ENCODE peak calls at places on chromosome 5, in four cellular contexts. One of them, this sample, is unnamed.

GRCh38 chr5:178453224-178453623 is 137.0 kb downstream of the COL23A1 start:
- DNase-seq in brain microvascular endothelial cell: peak
- DNase-seq in dorsolateral prefrontal cortex: no peak
- DNase-seq in adrenal gland: no peak
- DNase-seq in this sample: peak

GRCh38 chr5:5542654-5543053 is 120.2 kb downstream of the ICE1 start:
- DNase-seq in brain microvascular endothelial cell: no peak
- DNase-seq in dorsolateral prefrontal cortex: no peak
- DNase-seq in adrenal gland: no peak
- DNase-seq in this sample: no peak

GRCh38 chr5:68587181-68587580 is 371.6 kb downstream of the PIK3R1 start:
- DNase-seq in brain microvascular endothelial cell: no peak
- DNase-seq in dorsolateral prefrontal cortex: no peak
- DNase-seq in adrenal gland: no peak
- DNase-seq in this sample: no peak

GRCh38 chr5:15763754-15764153 is 263.8 kb downstream of the FBXL7 start:
- DNase-seq in brain microvascular endothelial cell: no peak
- DNase-seq in dorsolateral prefrontal cortex: no peak
- DNase-seq in adrenal gland: no peak
- DNase-seq in this sample: no peak

GRCh38 chr5:159449925-159450324 is 119.6 kb upstream of the IL12B start:
- DNase-seq in brain microvascular endothelial cell: no peak
- DNase-seq in dorsolateral prefrontal cortex: no peak
- DNase-seq in adrenal gland: peak
- DNase-seq in this sample: peak

GRCh38 chr5:126610163-126610562 is 9.4 kb downstream of the PHAX start:
- DNase-seq in brain microvascular endothelial cell: no peak
- DNase-seq in dorsolateral prefrontal cortex: no peak
- DNase-seq in adrenal gland: no peak
- DNase-seq in this sample: no peak

GRCh38 chr5:111942214-111942613 is 185.2 kb upstream of the NREP start:
- DNase-seq in brain microvascular endothelial cell: no peak
- DNase-seq in dorsolateral prefrontal cortex: no peak
- DNase-seq in adrenal gland: no peak
- DNase-seq in this sample: no peak

GRCh38 chr5:102715405-102715804 is 39.7 kb upstream of the PAM start:
- DNase-seq in brain microvascular endothelial cell: peak
- DNase-seq in dorsolateral prefrontal cortex: no peak
- DNase-seq in adrenal gland: no peak
- DNase-seq in this sample: peak

GRCh38 chr5:148425808-148426207 is 42.0 kb downstream of the FBXO38 start:
- DNase-seq in brain microvascular endothelial cell: peak
- DNase-seq in dorsolateral prefrontal cortex: no peak
- DNase-seq in adrenal gland: no peak
- DNase-seq in this sample: no peak

GRCh38 chr5:10474521-10475075 is 32.9 kb downstream of the ROPN1L start:
- DNase-seq in brain microvascular endothelial cell: no peak
- DNase-seq in dorsolateral prefrontal cortex: no peak
- DNase-seq in adrenal gland: no peak
- DNase-seq in this sample: peak

GRCh38 chr5:65475336-65475735 is 6.4 kb downstream of the ADAMTS6 start:
- DNase-seq in brain microvascular endothelial cell: no peak
- DNase-seq in dorsolateral prefrontal cortex: no peak
- DNase-seq in adrenal gland: no peak
- DNase-seq in this sample: no peak

GRCh38 chr5:1059884-1060263 is 51.3 kb downstream of the NKD2 start:
- DNase-seq in brain microvascular endothelial cell: no peak
- DNase-seq in dorsolateral prefrontal cortex: no peak
- DNase-seq in adrenal gland: no peak
- DNase-seq in this sample: no peak

GRCh38 chr5:164345173-164345572 is 839.8 kb downstream of the MAT2B start:
- DNase-seq in brain microvascular endothelial cell: no peak
- DNase-seq in dorsolateral prefrontal cortex: no peak
- DNase-seq in adrenal gland: no peak
- DNase-seq in this sample: peak

GRCh38 chr5:179731791-179732411 is 721 bp upstream of the MAML1 start:
- DNase-seq in brain microvascular endothelial cell: no peak
- DNase-seq in dorsolateral prefrontal cortex: no peak
- DNase-seq in adrenal gland: peak
- DNase-seq in this sample: no peak

GRCh38 chr5:121429761-121430160 is 421.9 kb upstream of the FTMT start:
- DNase-seq in brain microvascular endothelial cell: no peak
- DNase-seq in dorsolateral prefrontal cortex: no peak
- DNase-seq in adrenal gland: no peak
- DNase-seq in this sample: no peak

GRCh38 chr5:172377856-172378255 is 76.5 kb downstream of the SH3PXD2B start:
- DNase-seq in brain microvascular endothelial cell: no peak
- DNase-seq in dorsolateral prefrontal cortex: no peak
- DNase-seq in adrenal gland: no peak
- DNase-seq in this sample: no peak

GRCh38 chr5:102617857-102618187 is 119.0 kb upstream of the SLCO6A1 start:
- DNase-seq in brain microvascular endothelial cell: no peak
- DNase-seq in dorsolateral prefrontal cortex: no peak
- DNase-seq in adrenal gland: no peak
- DNase-seq in this sample: no peak

GRCh38 chr5:79436224-79436623 is 77.7 kb downstream of the HOMER1 start:
- DNase-seq in brain microvascular endothelial cell: peak
- DNase-seq in dorsolateral prefrontal cortex: no peak
- DNase-seq in adrenal gland: no peak
- DNase-seq in this sample: peak

GRCh38 chr5:94326579-94326978 is 291.8 kb downstream of the KIAA0825 start:
- DNase-seq in brain microvascular endothelial cell: no peak
- DNase-seq in dorsolateral prefrontal cortex: no peak
- DNase-seq in adrenal gland: no peak
- DNase-seq in this sample: no peak
- TF ChIP-seq CTCF in brain microvascular endothelial cell: no peak
- TF ChIP-seq CTCF in dorsolateral prefrontal cortex: no peak
- TF ChIP-seq CTCF in adrenal gland: no peak
- TF ChIP-seq CTCF in this sample: peak

GRCh38 chr5:52988335-52989024 is 672 bp upstream of the ITGA2 start:
- DNase-seq in brain microvascular endothelial cell: no peak
- DNase-seq in dorsolateral prefrontal cortex: no peak
- DNase-seq in adrenal gland: no peak
- DNase-seq in this sample: no peak
- H3K4me3 ChIP-seq in brain microvascular endothelial cell: peak
- H3K4me3 ChIP-seq in dorsolateral prefrontal cortex: peak
- H3K4me3 ChIP-seq in adrenal gland: peak
- H3K4me3 ChIP-seq in this sample: peak

GRCh38 chr5:53917095-53917494 is 356.7 kb downstream of the NDUFS4 start:
- DNase-seq in brain microvascular endothelial cell: peak
- DNase-seq in dorsolateral prefrontal cortex: no peak
- DNase-seq in adrenal gland: no peak
- DNase-seq in this sample: peak
- TF ChIP-seq CTCF in brain microvascular endothelial cell: peak
- TF ChIP-seq CTCF in dorsolateral prefrontal cortex: no peak
- TF ChIP-seq CTCF in adrenal gland: no peak
- TF ChIP-seq CTCF in this sample: peak

GRCh38 chr5:54520940-54521339 is 3.4 kb downstream of the SNX18 start:
- DNase-seq in brain microvascular endothelial cell: no peak
- DNase-seq in dorsolateral prefrontal cortex: no peak
- DNase-seq in adrenal gland: no peak
- DNase-seq in this sample: peak
- H3K4me3 ChIP-seq in brain microvascular endothelial cell: peak
- H3K4me3 ChIP-seq in dorsolateral prefrontal cortex: peak
- H3K4me3 ChIP-seq in adrenal gland: no peak
- H3K4me3 ChIP-seq in this sample: peak

DNA sequence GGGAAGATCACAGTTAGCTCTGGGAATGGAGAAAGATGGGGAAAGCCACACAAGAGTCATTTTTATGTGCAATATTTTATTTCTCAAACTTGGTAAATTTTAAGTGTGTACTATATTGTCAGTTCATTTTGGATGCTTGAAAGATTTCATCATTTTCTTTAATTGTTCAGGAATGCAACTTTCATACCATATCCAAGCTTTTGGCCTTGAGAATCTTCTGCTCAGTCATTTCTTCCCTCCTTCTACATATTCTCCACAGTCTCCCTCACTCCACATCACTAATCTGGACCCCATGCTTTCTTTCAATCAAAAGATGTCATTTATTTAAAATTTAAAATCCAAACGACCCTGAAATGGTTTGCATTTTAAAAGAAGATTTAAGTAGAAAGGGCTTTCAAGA is 135.4 kb downstream of the FAM114A2 start:
- DNase-seq in brain microvascular endothelial cell: no peak
- DNase-seq in dorsolateral prefrontal cortex: no peak
- DNase-seq in adrenal gland: no peak
- DNase-seq in this sample: no peak
- TF ChIP-seq CTCF in brain microvascular endothelial cell: no peak
- TF ChIP-seq CTCF in dorsolateral prefrontal cortex: no peak
- TF ChIP-seq CTCF in adrenal gland: no peak
- TF ChIP-seq CTCF in this sample: no peak

GRCh38 chr5:149572576-149573231 is 8.6 kb upstream of the ARHGEF37 start:
- DNase-seq in brain microvascular endothelial cell: no peak
- DNase-seq in dorsolateral prefrontal cortex: no peak
- DNase-seq in adrenal gland: no peak
- DNase-seq in this sample: no peak
- H3K4me3 ChIP-seq in brain microvascular endothelial cell: no peak
- H3K4me3 ChIP-seq in dorsolateral prefrontal cortex: no peak
- H3K4me3 ChIP-seq in adrenal gland: no peak
- H3K4me3 ChIP-seq in this sample: no peak

GRCh38 chr5:30626557-30626956 is 566.9 kb upstream of the CDH6 start:
- DNase-seq in brain microvascular endothelial cell: no peak
- DNase-seq in dorsolateral prefrontal cortex: no peak
- DNase-seq in adrenal gland: no peak
- DNase-seq in this sample: no peak

DNA sequence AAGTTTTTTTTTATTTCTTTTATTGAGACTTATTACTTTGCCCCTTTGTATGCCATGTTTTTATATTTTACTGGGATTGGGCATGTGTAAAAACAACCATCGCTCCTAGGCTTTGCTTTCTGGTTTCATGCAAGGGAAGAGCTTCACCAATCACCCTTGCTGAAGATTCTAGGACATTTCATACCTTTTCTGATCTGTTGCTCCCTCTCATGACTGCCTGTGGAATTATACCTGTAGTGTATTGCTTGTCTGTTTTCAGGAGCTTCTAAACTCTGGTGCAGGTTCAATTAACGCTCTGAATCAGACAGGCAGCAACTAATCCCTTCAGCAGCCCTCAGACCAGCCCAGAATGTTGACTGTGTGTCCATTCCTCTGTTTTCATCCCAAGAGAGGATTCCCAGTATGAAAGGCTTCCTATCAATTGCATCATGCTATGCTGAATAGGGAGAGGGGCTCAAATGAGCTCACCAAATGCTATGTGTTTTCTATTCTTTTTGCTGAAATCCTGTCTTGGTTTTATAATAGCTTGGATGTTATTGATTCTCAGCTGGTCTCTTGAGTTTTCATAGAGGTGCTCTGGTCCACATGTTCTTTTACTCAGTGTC is 572.9 kb upstream of the CDH6 start:
- DNase-seq in brain microvascular endothelial cell: no peak
- DNase-seq in dorsolateral prefrontal cortex: no peak
- DNase-seq in adrenal gland: no peak
- DNase-seq in this sample: no peak
- TF ChIP-seq CTCF in brain microvascular endothelial cell: no peak
- TF ChIP-seq CTCF in dorsolateral prefrontal cortex: no peak
- TF ChIP-seq CTCF in adrenal gland: no peak
- TF ChIP-seq CTCF in this sample: no peak

GRCh38 chr5:150155258-150156032 is at the start of gene PDGFRB:
- DNase-seq in brain microvascular endothelial cell: peak
- DNase-seq in dorsolateral prefrontal cortex: peak
- DNase-seq in adrenal gland: peak
- DNase-seq in this sample: peak
- H3K4me3 ChIP-seq in brain microvascular endothelial cell: peak
- H3K4me3 ChIP-seq in dorsolateral prefrontal cortex: peak
- H3K4me3 ChIP-seq in adrenal gland: no peak
- H3K4me3 ChIP-seq in this sample: peak

GRCh38 chr5:54831233-54831632 is 154.2 kb downstream of the ESM1 start:
- DNase-seq in brain microvascular endothelial cell: no peak
- DNase-seq in dorsolateral prefrontal cortex: no peak
- DNase-seq in adrenal gland: no peak
- DNase-seq in this sample: no peak
- TF ChIP-seq CTCF in brain microvascular endothelial cell: no peak
- TF ChIP-seq CTCF in dorsolateral prefrontal cortex: no peak
- TF ChIP-seq CTCF in adrenal gland: no peak
- TF ChIP-seq CTCF in this sample: no peak

This sample was measured in astrocyte of the spinal cord.